ENCODE peak calls at places on chromosomes 1 and 21, in seven cellular contexts. K, L, G, F, S, X and Y are unnamed samples.

GRCh38 chr1:85862456-85862855 is 154.2 kb upstream of the ZNHIT6 start:
- DNase-seq in K (peak; percentile 47), L (no peak), G (no peak), F (no peak), S (no peak), X (no peak), Y (no peak)

GRCh38 chr1:89277725-89278124 is 5.1 kb upstream of the GBP5 start:
- DNase-seq in K (no peak), L (no peak), G (no peak), F (no peak), S (no peak), X (no peak), Y (no peak)

GRCh38 chr1:54107131-54107530 is 45.7 kb downstream of the CDCP2 start:
- DNase-seq in K (no peak), L (no peak), G (no peak), F (no peak), S (no peak), X (no peak), Y (no peak)

GRCh38 chr1:209723761-209724693 is 19.4 kb downstream of the HSD11B1 start:
- DNase-seq in K (no peak), L (no peak), G (no peak), F (no peak), S (peak; percentile 30), X (no peak), Y (peak; percentile 19)

GRCh38 chr1:38243106-38243505 is 196.5 kb upstream of the POU3F1 start:
- DNase-seq in K (peak; percentile 4), L (no peak), G (no peak), F (no peak), S (no peak), X (no peak), Y (no peak)

GRCh38 chr1:205579711-205580110 is 52.1 kb downstream of the ELK4 start:
- DNase-seq in K (no peak), L (no peak), G (no peak), F (no peak), S (no peak), X (no peak), Y (no peak)

GRCh38 chr1:243268284-243268653 is 12.4 kb downstream of the SDCCAG8 start:
- DNase-seq in K (peak; percentile 58), L (peak; percentile 92), G (no peak), F (no peak), S (no peak), X (no peak), Y (no peak)

GRCh38 chr21:36854391-36854790 is 112.1 kb downstream of the HLCS start:
- DNase-seq in K (peak; percentile 75), L (peak; percentile 47), G (no peak), F (peak; percentile 8), S (no peak), X (peak; percentile 28), Y (peak; percentile 53)

GRCh38 chr21:45874716-45875415 is 106.7 kb upstream of the COL6A1 start:
- DNase-seq in K (no peak), L (peak; percentile 6), G (peak; percentile 66), F (no peak), S (no peak), X (peak; percentile 26), Y (no peak)

GRCh38 chr1:170929412-170929834 is 5.9 kb upstream of the MROH9 start:
- DNase-seq in K (no peak), L (no peak), G (no peak), F (no peak), S (no peak), X (no peak), Y (no peak)

GRCh38 chr1:47689894-47690293 is 252.1 kb downstream of the FOXD2 start:
- DNase-seq in K (no peak), L (no peak), G (no peak), F (no peak), S (no peak), X (no peak), Y (no peak)

GRCh38 chr1:151156515-151156819 is at the start of gene TNFAIP8L2:
- DNase-seq in K (no peak), L (no peak), G (peak; percentile 75), F (peak; percentile 75), S (peak; percentile 56), X (no peak), Y (no peak)

GRCh38 chr1:100622966-100623762 is 85.2 kb downstream of the GPR88 start:
- DNase-seq in K (peak; percentile 73), L (no peak), G (no peak), F (no peak), S (no peak), X (no peak), Y (no peak)

GRCh38 chr1:206814716-206815341 is 42.5 kb upstream of the IL10 start:
- DNase-seq in K (no peak), L (peak; percentile 52), G (no peak), F (peak; percentile 53), S (no peak), X (no peak), Y (no peak)

GRCh38 chr1:109718495-109718894 is 6.4 kb downstream of the GSTM5 start:
- DNase-seq in K (peak; percentile 66), L (peak; percentile 32), G (no peak), F (no peak), S (no peak), X (peak; percentile 45), Y (no peak)

GRCh38 chr21:15140321-15141019 is 75.7 kb upstream of the NRIP1 start:
- DNase-seq in K (peak; percentile 67), L (peak; percentile 3), G (no peak), F (no peak), S (no peak), X (peak; percentile 94), Y (no peak)

GRCh38 chr21:45791562-45792418 is 148.3 kb downstream of the PCBP3 start:
- DNase-seq in K (no peak), L (no peak), G (no peak), F (no peak), S (no peak), X (no peak), Y (no peak)

GRCh38 chr1:3329640-3330281 is 124.7 kb upstream of the ARHGEF16 start:
- DNase-seq in K (no peak), L (no peak), G (no peak), F (no peak), S (no peak), X (no peak), Y (no peak)

GRCh38 chr1:3327936-3328590 is 126.4 kb upstream of the ARHGEF16 start:
- DNase-seq in K (no peak), L (no peak), G (no peak), F (no peak), S (no peak), X (no peak), Y (no peak)

GRCh38 chr1:3326516-3327388 is 127.7 kb upstream of the ARHGEF16 start:
- DNase-seq in K (no peak), L (no peak), G (no peak), F (no peak), S (no peak), X (no peak), Y (no peak)

GRCh38 chr1:3324704-3325535 is 129.5 kb upstream of the ARHGEF16 start:
- DNase-seq in K (no peak), L (no peak), G (no peak), F (no peak), S (no peak), X (no peak), Y (no peak)

GRCh38 chr1:3327389-3327702 is 127.1 kb upstream of the ARHGEF16 start:
- DNase-seq in K (no peak), L (no peak), G (no peak), F (no peak), S (no peak), X (no peak), Y (no peak)
- TF ChIP-seq CTCF in K (no peak), L (no peak), G (no peak), F (no peak), S (no peak), X (no peak), Y (no peak)

GRCh38 chr1:218557731-218558130 is 212.6 kb downstream of the TGFB2 start:
- DNase-seq in K (peak; percentile 64), L (peak; percentile 96), G (no peak), F (no peak), S (no peak), X (peak; percentile 48), Y (no peak)

GRCh38 chr1:218547901-218548730 is 203.0 kb downstream of the TGFB2 start:
- DNase-seq in K (no peak), L (no peak), G (no peak), F (no peak), S (no peak), X (peak; percentile 35), Y (no peak)

GRCh38 chr1:218548764-218549163 is 203.6 kb downstream of the TGFB2 start:
- DNase-seq in K (no peak), L (no peak), G (no peak), F (no peak), S (no peak), X (no peak), Y (no peak)

GRCh38 chr1:218556016-218556415 is 210.9 kb downstream of the TGFB2 start:
- DNase-seq in K (peak; percentile 83), L (no peak), G (no peak), F (no peak), S (no peak), X (no peak), Y (no peak)

DNA sequence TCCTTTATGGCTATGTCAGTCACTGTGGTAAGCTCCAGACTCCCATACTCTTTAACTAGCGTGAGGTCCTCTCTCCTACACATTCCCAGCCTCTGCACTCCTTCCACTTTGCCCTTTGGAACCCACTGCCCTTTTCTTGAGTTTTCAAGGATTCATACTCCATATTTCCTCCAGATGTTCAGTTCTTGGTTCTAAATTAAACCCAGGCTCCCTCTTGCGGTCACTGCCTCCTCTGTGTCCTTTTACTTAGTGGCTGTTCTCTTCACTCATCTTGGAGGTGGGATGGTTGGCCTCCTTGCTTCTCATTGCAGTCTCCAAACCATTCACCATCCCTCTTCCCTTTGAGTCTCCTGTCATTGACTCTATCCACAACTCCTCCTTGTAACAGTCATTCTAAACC is 208.1 kb downstream of the TGFB2 start:
- DNase-seq in K (no peak), L (no peak), G (no peak), F (no peak), S (no peak), X (peak; percentile 23), Y (no peak)
- TF ChIP-seq CTCF in K (no peak), L (no peak), G (no peak), F (no peak), S (peak; percentile 6), X (no peak), Y (no peak)

DNA sequence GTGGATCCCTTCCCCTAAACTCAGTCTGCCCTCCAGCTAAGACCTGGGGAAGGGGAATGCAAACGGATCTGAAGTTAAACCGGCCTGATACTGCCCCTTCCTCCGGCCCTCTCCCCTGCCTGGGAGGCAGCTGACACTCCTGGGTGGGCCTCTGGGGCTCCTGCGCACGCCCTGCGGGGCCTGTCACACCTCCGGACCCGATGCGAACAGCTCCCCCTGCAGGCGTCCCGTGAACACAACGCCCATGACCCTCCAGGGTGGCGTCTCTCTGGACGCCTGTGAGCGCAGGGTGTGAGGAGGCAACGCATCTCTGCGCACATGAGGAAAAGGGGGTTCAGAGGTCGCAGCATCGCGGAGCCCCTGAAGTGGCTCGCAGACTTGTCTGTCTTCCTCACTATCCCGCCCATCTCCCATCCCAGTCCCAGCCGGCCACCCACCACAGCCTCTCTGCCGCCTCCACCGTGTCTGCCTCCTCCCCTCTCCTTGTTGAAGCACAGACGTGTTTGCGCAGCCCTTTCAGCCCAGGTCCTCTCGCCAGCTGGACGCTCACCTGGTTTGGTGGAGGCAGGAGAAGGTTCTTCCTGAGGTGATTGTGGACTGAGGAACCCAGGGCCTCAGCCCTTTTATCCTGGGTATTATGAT is 421 bp upstream of the LCE3A start:
- DNase-seq in K (no peak), L (no peak), G (no peak), F (no peak), S (peak; percentile 44), X (no peak), Y (peak; percentile 40)
- TF ChIP-seq CTCF in K (peak; percentile 6), L (no peak), G (no peak), F (no peak), S (peak; percentile 64), X (no peak), Y (peak; percentile 48)

GRCh38 chr1:152479792-152480595 is 30.6 kb upstream of the LCE5A start:
- DNase-seq in K (peak; percentile 83), L (no peak), G (no peak), F (peak; percentile 35), S (no peak), X (peak; percentile 66), Y (peak; percentile 60)
- TF ChIP-seq CTCF in K (peak; percentile 42), L (no peak), G (no peak), F (peak; percentile 24), S (peak; percentile 74), X (peak; percentile 26), Y (peak; percentile 63)